ENCODE peak calls at places on chromosome 10, in four cellular contexts. S is cardiac fibroblast, T is PC-9, V is cardiac muscle cell. C is an unnamed sample.

GRCh38 chr10:132233501-132234075 is 46.8 kb downstream of the DPYSL4 start:
- DNase-seq in S (no peak), T (no peak), V (no peak), C (no peak)

GRCh38 chr10:71971769-71972555 is 7.8 kb downstream of the CHST3 start:
- DNase-seq in S (no peak), T (no peak), V (no peak), C (no peak)

GRCh38 chr10:66836057-66836456 is 89.8 kb upstream of the LRRTM3 start:
- DNase-seq in S (peak; percentile 75), T (peak; percentile 70), V (peak; percentile 64), C (no peak)

GRCh38 chr10:97828721-97829120 is 20.9 kb upstream of the GOLGA7B start:
- DNase-seq in S (no peak), T (no peak), V (no peak), C (no peak)

GRCh38 chr10:79052311-79053080 is 16.3 kb upstream of the ZMIZ1 start:
- DNase-seq in S (no peak), T (no peak), V (peak; percentile 22), C (no peak)

GRCh38 chr10:5556576-5556975 is 31.8 kb downstream of the CALML3 start:
- DNase-seq in S (no peak), T (no peak), V (no peak), C (no peak)

GRCh38 chr10:49144021-49144720 is 10.3 kb upstream of the FAM170B start:
- DNase-seq in S (no peak), T (no peak), V (no peak), C (peak; percentile 74)

GRCh38 chr10:58219875-58220274 is 47.8 kb downstream of the IPMK start:
- DNase-seq in S (peak; percentile 5), T (no peak), V (no peak), C (no peak)

GRCh38 chr10:43254199-43254730 is 12.6 kb downstream of the RASGEF1A start:
- DNase-seq in S (no peak), T (no peak), V (no peak), C (no peak)

GRCh38 chr10:28664369-28664740 is 13.0 kb upstream of the BAMBI start:
- DNase-seq in S (peak; percentile 81), T (no peak), V (peak; percentile 85), C (no peak)

GRCh38 chr10:49200859-49201258 is 12.7 kb upstream of the TMEM273 start:
- DNase-seq in S (peak; percentile 2), T (no peak), V (no peak), C (no peak)

GRCh38 chr10:99233000-99233679 is 2.5 kb downstream of the HPSE2 start:
- DNase-seq in S (no peak), T (no peak), V (no peak), C (no peak)

GRCh38 chr10:99658622-99659030 is 683 bp upstream of the ENTPD7 start:
- DNase-seq in S (peak; percentile 51), T (no peak), V (peak; percentile 50), C (no peak)

GRCh38 chr10:33337335-33337854 is 2.9 kb upstream of the NRP1 start:
- DNase-seq in S (peak; percentile 78), T (no peak), V (peak; percentile 92), C (no peak)

GRCh38 chr10:110005716-110006115 is 2.1 kb upstream of the ADD3 start:
- DNase-seq in S (peak; percentile 85), T (no peak), V (peak; percentile 86), C (peak; percentile 82)

GRCh38 chr10:96670786-96671185 is 49.5 kb downstream of the PIK3AP1 start:
- DNase-seq in S (no peak), T (peak; percentile 39), V (no peak), C (no peak)

GRCh38 chr10:71731791-71732190 is 12.2 kb upstream of the C10orf105 start:
- DNase-seq in S (no peak), T (no peak), V (no peak), C (no peak)

GRCh38 chr10:24408365-24408764 is 199.4 kb downstream of the KIAA1217 start:
- DNase-seq in S (no peak), T (no peak), V (no peak), C (no peak)

GRCh38 chr10:110644598-110645462 is 694 bp downstream of the RBM20 start:
- DNase-seq in S (no peak), T (no peak), V (no peak), C (no peak)

GRCh38 chr10:6678211-6678803 is 98.2 kb upstream of the PRKCQ start:
- DNase-seq in S (peak; percentile 49), T (no peak), V (peak; percentile 65), C (no peak)
- TF ChIP-seq CTCF in S (peak; percentile 63), T (peak; percentile 69), V (peak; percentile 78), C (peak; percentile 57)

GRCh38 chr10:26861326-26861998 is 704 bp upstream of the ABI1 start:
- DNase-seq in S (no peak), T (no peak), V (no peak), C (no peak)
- TF ChIP-seq CTCF in S (no peak), T (peak; percentile 63), V (no peak), C (no peak)

GRCh38 chr10:12177642-12178041 is 18.0 kb downstream of the NUDT5 start:
- DNase-seq in S (peak; percentile 16), T (no peak), V (no peak), C (no peak)

GRCh38 chr10:12181065-12181775 is 14.5 kb downstream of the NUDT5 start:
- DNase-seq in S (peak; percentile 33), T (no peak), V (peak; percentile 53), C (no peak)

GRCh38 chr10:12184165-12184564 is 11.5 kb downstream of the NUDT5 start:
- DNase-seq in S (no peak), T (no peak), V (no peak), C (no peak)

GRCh38 chr10:12179616-12180015 is 16.1 kb downstream of the NUDT5 start:
- DNase-seq in S (no peak), T (no peak), V (no peak), C (no peak)

DNA sequence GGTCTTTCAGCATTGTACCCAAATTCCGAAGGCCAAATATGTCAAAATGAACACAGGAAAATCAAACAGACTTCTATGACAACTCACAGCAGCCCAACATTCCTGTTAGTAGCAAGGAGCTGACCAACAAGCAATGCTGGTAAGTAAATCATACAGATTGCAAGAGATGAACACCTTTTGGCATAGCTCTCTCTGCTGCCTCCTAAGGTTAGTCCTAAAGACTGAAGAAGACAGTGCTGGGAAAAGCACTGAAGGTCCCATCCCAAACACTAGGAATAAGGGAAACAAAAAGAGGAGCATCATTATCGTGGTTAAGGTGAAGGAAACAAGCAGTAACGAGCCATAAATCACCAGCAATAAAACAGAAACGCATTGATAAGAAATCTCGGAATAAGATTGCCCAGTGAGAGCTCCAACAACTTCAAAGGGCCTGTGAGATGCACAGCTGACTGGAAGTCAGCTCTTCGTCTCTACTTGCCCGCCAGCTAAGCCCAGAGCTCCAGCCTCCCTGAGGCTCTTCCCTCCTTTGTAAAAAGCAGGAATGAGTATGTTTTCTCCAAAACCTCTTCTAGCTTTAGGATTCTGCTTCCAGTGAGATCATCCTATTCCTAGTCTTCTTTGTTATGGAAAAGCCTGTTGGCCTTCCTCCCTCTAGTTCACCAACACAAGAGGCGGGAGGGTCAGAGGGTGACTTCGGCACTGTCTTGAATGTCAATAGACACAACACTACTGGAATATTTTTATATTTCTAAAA is 15.3 kb downstream of the NUDT5 start:
- DNase-seq in S (no peak), T (no peak), V (no peak), C (no peak)
- TF ChIP-seq CTCF in S (no peak), T (no peak), V (no peak), C (no peak)

GRCh38 chr10:104617831-104618230 is 23.3 kb upstream of the SORCS3 start:
- DNase-seq in S (no peak), T (no peak), V (no peak), C (no peak)

GRCh38 chr10:104612577-104613205 is 28.4 kb upstream of the SORCS3 start:
- DNase-seq in S (no peak), T (no peak), V (no peak), C (no peak)

DNA sequence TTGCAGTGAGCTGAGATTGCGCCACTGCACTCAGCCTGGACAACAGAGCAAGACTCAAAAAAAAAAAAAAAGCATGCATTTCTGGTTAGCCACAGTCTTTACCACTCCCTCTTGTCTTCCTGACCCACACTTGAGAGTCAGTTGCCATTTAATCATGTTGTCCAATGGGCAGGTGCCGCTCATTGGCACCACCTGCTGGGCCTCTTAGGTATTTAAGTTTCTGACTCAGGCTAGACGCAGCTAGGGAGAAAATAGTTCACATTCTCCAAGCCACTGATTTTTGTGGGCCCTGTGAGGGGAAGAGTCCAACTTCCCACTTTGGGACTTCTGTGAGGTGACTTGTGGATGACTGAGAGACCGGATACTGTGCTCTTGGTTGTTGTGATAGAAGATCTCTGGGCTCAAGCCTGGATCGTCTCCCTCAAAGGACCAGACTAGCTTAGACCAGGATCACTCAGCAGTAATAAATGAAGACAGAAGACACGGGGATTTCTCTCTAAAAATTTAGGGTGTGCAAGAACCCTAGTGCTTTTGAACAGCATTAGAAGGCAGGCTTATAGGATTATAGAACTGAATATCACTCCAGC is 26.8 kb upstream of the SORCS3 start:
- DNase-seq in S (peak; percentile 47), T (no peak), V (peak; percentile 15), C (no peak)
- TF ChIP-seq CTCF in S (peak; percentile 62), T (peak; percentile 64), V (peak; percentile 44), C (peak; percentile 40)

DNA sequence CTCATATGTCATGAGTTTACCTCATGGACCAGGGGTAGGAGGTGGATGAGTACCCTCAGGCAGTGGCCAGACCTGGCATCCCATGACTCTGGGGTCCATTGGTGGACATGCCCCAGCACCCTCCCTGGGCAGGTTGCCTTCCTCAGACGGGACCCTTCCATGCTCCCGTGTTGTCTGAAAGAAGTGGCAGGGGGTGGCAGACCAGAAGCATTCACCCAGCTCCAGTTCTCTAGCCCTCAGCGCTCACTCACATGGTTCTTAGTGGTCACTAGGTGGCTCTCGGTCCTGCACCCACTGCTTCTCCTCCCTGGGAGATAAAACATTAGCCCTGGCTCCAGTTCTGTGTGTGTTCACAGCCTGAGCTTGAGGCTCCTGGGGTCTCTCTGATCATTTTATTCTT is 6.0 kb downstream of the RBP3 start:
- DNase-seq in S (peak; percentile 31), T (no peak), V (peak; percentile 40), C (no peak)
- TF ChIP-seq CTCF in S (peak; percentile 34), T (peak; percentile 48), V (peak; percentile 39), C (peak; percentile 9)

GRCh38 chr10:69097729-69098128 is 9.8 kb downstream of the SRGN start:
- DNase-seq in S (no peak), T (no peak), V (peak; percentile 65), C (no peak)

GRCh38 chr10:69090687-69091450 is 3.0 kb downstream of the SRGN start:
- DNase-seq in S (peak; percentile 68), T (no peak), V (no peak), C (no peak)

GRCh38 chr10:69096045-69096444 is 8.1 kb downstream of the SRGN start:
- DNase-seq in S (no peak), T (no peak), V (peak; percentile 44), C (no peak)

GRCh38 chr10:69092959-69093850 is 5.3 kb downstream of the SRGN start:
- DNase-seq in S (peak; percentile 91), T (peak; percentile 77), V (peak; percentile 91), C (peak; percentile 65)

DNA sequence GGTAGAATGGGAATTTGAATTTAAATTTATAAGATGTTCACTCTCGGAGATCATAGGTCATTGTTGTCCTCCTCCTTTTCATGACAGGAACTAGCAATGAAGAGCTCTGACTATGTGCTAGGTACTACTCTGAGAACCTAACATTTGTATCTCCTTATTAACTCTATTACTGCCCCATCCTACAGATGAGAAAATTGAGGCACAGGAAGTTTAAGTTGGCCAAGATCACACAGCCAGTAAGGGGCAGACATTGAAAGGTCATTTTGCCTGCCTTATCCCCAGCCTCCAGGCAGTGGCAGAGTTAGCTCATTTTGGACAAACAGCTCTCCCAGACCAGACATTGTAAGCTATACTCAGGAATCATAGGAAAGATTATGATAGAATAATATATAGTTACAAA is 6.0 kb downstream of the SRGN start:
- DNase-seq in S (peak; percentile 47), T (no peak), V (peak; percentile 56), C (no peak)
- TF ChIP-seq CTCF in S (no peak), T (no peak), V (peak; percentile 18), C (peak; percentile 36)

GRCh38 chr10:25689346-25690095 is 244.5 kb upstream of the MYO3A start:
- DNase-seq in S (no peak), T (no peak), V (no peak), C (no peak)
- TF ChIP-seq CTCF in S (no peak), T (no peak), V (no peak), C (no peak)